ENCODE peak calls at places on chromosome 20, in ten cellular contexts. K is endothelial cell, X is GM06990, F is fibroblast of the aortic adventitia, D is stomach, V is heart right ventricle, W is MM.1S, U is AG10803, P is left ventricle myocardium inferior, S is GM10248. C is an unnamed sample.

GRCh38 chr20:62717933-62718332 is 9.3 kb downstream of the NTSR1 start:
- DNase-seq in K (no peak), X (no peak), F (no peak), D (no peak), V (peak), W (no peak), U (no peak), P (no peak), S (no peak), C (no peak)

GRCh38 chr20:25547063-25547462 is 38.3 kb downstream of the NINL start:
- DNase-seq in K (no peak), X (no peak), F (no peak), D (no peak), V (no peak), W (no peak), U (no peak), P (no peak), S (no peak), C (no peak)

GRCh38 chr20:47296950-47297349 is 59.5 kb downstream of the ZMYND8 start:
- DNase-seq in K (no peak), X (no peak), F (peak), D (no peak), V (no peak), W (no peak), U (no peak), P (no peak), S (no peak), C (no peak)

GRCh38 chr20:21237956-21238355 is 65.2 kb upstream of the XRN2 start:
- DNase-seq in K (no peak), X (no peak), F (peak), D (no peak), V (no peak), W (no peak), U (no peak), P (no peak), S (no peak), C (no peak)

GRCh38 chr20:41169791-41170351 is 32.5 kb downstream of the PLCG1 start:
- DNase-seq in K (no peak), X (no peak), F (peak), D (no peak), V (no peak), W (no peak), U (peak), P (no peak), S (no peak), C (no peak)

GRCh38 chr20:25280051-25280573 is 32.2 kb downstream of the PYGB start:
- DNase-seq in K (no peak), X (no peak), F (no peak), D (peak), V (no peak), W (no peak), U (no peak), P (peak), S (no peak), C (no peak)

GRCh38 chr20:43040427-43040826 is 149.3 kb downstream of the PTPRT start:
- DNase-seq in K (peak), X (no peak), F (no peak), D (no peak), V (no peak), W (peak), U (no peak), P (no peak), S (no peak), C (no peak)

GRCh38 chr20:1798982-1799381 is 96.2 kb upstream of the SIRPA start:
- DNase-seq in K (no peak), X (no peak), F (no peak), D (no peak), V (no peak), W (no peak), U (no peak), P (no peak), S (no peak), C (no peak)

GRCh38 chr20:6095409-6095808 is 27.4 kb downstream of the FERMT1 start:
- DNase-seq in K (no peak), X (no peak), F (no peak), D (no peak), V (no peak), W (no peak), U (no peak), P (no peak), S (no peak), C (no peak)

GRCh38 chr20:21368791-21369190 is 28.5 kb downstream of the NKX2-4 start:
- DNase-seq in K (no peak), X (no peak), F (no peak), D (no peak), V (no peak), W (no peak), U (no peak), P (no peak), S (no peak), C (no peak)

GRCh38 chr20:39676236-39676635 is 714.1 kb downstream of the DHX35 start:
- DNase-seq in K (no peak), X (no peak), F (no peak), D (no peak), V (no peak), W (no peak), U (no peak), P (no peak), S (no peak), C (no peak)

GRCh38 chr20:39670987-39671386 is 708.8 kb downstream of the DHX35 start:
- DNase-seq in K (no peak), X (peak), F (no peak), D (no peak), V (no peak), W (no peak), U (no peak), P (no peak), S (no peak), C (no peak)

GRCh38 chr20:39674842-39675241 is 712.7 kb downstream of the DHX35 start:
- DNase-seq in K (no peak), X (no peak), F (no peak), D (no peak), V (no peak), W (no peak), U (no peak), P (no peak), S (no peak), C (no peak)

GRCh38 chr20:39676857-39677351 is 714.8 kb downstream of the DHX35 start:
- DNase-seq in K (no peak), X (no peak), F (no peak), D (no peak), V (no peak), W (peak), U (peak), P (no peak), S (peak), C (no peak)
- TF ChIP-seq CTCF in K (peak), X (peak), F (no peak), D (no peak), V (no peak), W (no peak), U (peak), P (no peak), S (peak), C (peak)

GRCh38 chr20:63979549-63980316 is at the start of gene SAMD10:
- DNase-seq in K (peak), X (peak), F (no peak), D (peak), V (peak), W (peak), U (no peak), P (no peak), S (peak), C (peak)
- TF ChIP-seq CTCF in K (no peak), X (no peak), F (no peak), D (no peak), V (no peak), W (no peak), U (no peak), P (peak), S (no peak), C (no peak)

GRCh38 chr20:61560361-61560853 is 308.3 kb downstream of the CDH4 start:
- DNase-seq in K (no peak), X (no peak), F (peak), D (no peak), V (no peak), W (no peak), U (peak), P (no peak), S (no peak), C (no peak)
- TF ChIP-seq CTCF in K (no peak), X (no peak), F (peak), D (no peak), V (no peak), W (no peak), U (peak), P (peak), S (no peak), C (no peak)

DNA sequence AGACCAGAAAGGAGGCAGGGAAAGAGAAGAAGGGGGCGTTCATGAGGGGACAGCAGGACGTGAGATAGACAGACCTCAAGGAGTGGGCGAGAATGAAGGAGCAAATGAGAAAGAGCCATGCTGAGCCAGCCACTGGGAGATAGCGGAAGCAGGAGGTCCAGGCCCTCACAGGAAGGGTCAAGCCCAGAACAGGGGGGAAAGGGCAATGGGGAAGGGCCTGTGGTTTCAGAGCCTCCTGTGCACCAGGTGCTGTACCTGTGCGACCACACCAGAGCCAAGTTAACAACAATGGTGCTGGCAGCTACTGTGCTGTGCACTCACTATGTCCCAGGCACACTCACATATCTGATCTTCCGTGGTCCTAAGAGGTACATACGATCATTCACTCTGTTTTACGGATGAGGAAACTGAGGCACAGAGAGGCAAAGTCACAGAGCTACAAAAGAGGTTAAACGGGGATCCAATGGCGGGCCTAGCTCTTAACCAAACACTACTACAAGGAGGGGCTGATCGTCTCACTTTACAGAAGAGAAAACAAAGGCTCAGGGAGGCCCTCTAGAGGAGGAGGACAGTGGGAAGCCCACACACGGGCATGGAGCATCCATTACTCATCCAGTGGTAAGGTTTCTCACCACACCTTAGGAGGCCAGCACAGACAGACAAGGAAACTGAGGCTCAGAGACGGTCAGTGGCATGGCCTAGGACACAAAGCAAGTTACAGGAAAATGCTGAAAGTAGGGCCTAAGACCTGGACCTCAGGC is 129.1 kb downstream of the PREX1 start:
- DNase-seq in K (no peak), X (no peak), F (no peak), D (no peak), V (no peak), W (no peak), U (no peak), P (no peak), S (no peak), C (no peak)
- TF ChIP-seq CTCF in K (no peak), X (peak), F (no peak), D (no peak), V (no peak), W (no peak), U (no peak), P (no peak), S (no peak), C (no peak)

GRCh38 chr20:33600414-33600813 is 61.7 kb upstream of the C20orf144 start:
- DNase-seq in K (no peak), X (no peak), F (no peak), D (no peak), V (no peak), W (no peak), U (no peak), P (no peak), S (no peak), C (no peak)
- TF ChIP-seq CTCF in K (no peak), X (no peak), F (no peak), D (no peak), V (no peak), W (no peak), U (no peak), P (no peak), S (no peak), C (no peak)

GRCh38 chr20:19288636-19289035 is 76.2 kb downstream of the SLC24A3 start:
- DNase-seq in K (no peak), X (no peak), F (no peak), D (no peak), V (no peak), W (no peak), U (no peak), P (no peak), S (no peak), C (no peak)

GRCh38 chr20:19291024-19291817 is 78.8 kb downstream of the SLC24A3 start:
- DNase-seq in K (no peak), X (no peak), F (peak), D (no peak), V (no peak), W (no peak), U (no peak), P (no peak), S (no peak), C (no peak)

GRCh38 chr20:19289451-19289850 is 77.0 kb downstream of the SLC24A3 start:
- DNase-seq in K (no peak), X (no peak), F (no peak), D (no peak), V (no peak), W (no peak), U (no peak), P (no peak), S (no peak), C (no peak)

GRCh38 chr20:19285424-19285823 is 73.0 kb downstream of the SLC24A3 start:
- DNase-seq in K (no peak), X (no peak), F (no peak), D (no peak), V (no peak), W (no peak), U (no peak), P (no peak), S (no peak), C (no peak)

DNA sequence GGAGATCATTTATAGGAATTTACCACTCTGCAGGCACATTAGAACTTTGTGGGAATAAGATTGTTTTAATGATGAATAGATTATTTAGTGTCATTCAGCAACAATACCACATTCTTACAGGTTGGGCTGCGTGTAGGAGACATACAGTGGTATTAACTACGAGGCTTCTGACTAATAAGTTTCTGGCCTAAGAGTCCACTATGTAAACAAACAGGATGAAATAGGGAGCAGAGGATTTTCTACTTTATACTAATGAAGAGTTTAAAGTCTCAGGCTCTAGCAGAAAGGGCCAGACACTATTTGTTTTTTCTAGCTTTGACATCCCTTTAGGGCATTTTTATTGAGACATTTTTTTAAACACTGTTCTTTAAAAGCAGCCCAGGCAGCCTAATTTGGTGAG is 75.6 kb downstream of the SLC24A3 start:
- DNase-seq in K (no peak), X (no peak), F (no peak), D (no peak), V (no peak), W (no peak), U (no peak), P (no peak), S (no peak), C (no peak)
- TF ChIP-seq CTCF in K (no peak), X (no peak), F (no peak), D (no peak), V (no peak), W (no peak), U (no peak), P (no peak), S (no peak), C (no peak)

GRCh38 chr20:50186151-50186885 is 4.3 kb upstream of the CEBPB start:
- DNase-seq in K (peak), X (no peak), F (peak), D (peak), V (peak), W (peak), U (peak), P (peak), S (peak), C (peak)

GRCh38 chr20:50187403-50188051 is 3.1 kb upstream of the CEBPB start:
- DNase-seq in K (no peak), X (no peak), F (peak), D (no peak), V (peak), W (no peak), U (peak), P (no peak), S (no peak), C (no peak)

GRCh38 chr20:50188287-50188688 is 2.3 kb upstream of the CEBPB start:
- DNase-seq in K (no peak), X (no peak), F (no peak), D (no peak), V (no peak), W (no peak), U (no peak), P (no peak), S (no peak), C (no peak)

GRCh38 chr20:50186987-50187402 is 3.6 kb upstream of the CEBPB start:
- DNase-seq in K (no peak), X (no peak), F (no peak), D (no peak), V (no peak), W (no peak), U (no peak), P (no peak), S (no peak), C (no peak)

GRCh38 chr20:50185426-50185825 is 5.2 kb upstream of the CEBPB start:
- DNase-seq in K (no peak), X (no peak), F (no peak), D (no peak), V (no peak), W (no peak), U (no peak), P (no peak), S (no peak), C (no peak)
- TF ChIP-seq CTCF in K (no peak), X (no peak), F (no peak), D (no peak), V (no peak), W (no peak), U (no peak), P (no peak), S (no peak), C (no peak)

C was measured in GM13976.